ENCODE peak calls at places on chromosome 7, in four cellular contexts. H, Z, F and V are unnamed samples.

GRCh38 chr7:42671627-42672026 is 240.2 kb downstream of the C7orf25 start:
- DNase-seq in F (no peak), Z (no peak), H (peak; percentile 50), V (no peak)

GRCh38 chr7:73770002-73770859 is at the start of gene CLDN3:
- DNase-seq in F (no peak), H (no peak), Z (peak; percentile 48), V (peak; percentile 56)

GRCh38 chr7:128891110-128891941 is 19.2 kb downstream of the KCP start:
- DNase-seq in Z (peak; percentile 50), H (no peak), F (no peak), V (no peak)

GRCh38 chr7:155867280-155867679 is 55.0 kb upstream of the SHH start:
- DNase-seq in Z (no peak), F (no peak), H (no peak), V (no peak)

GRCh38 chr7:119895320-119895719 is 377.7 kb upstream of the KCND2 start:
- DNase-seq in Z (no peak), F (no peak), H (no peak), V (no peak)

GRCh38 chr7:36668080-36668479 is 56.2 kb downstream of the AOAH start:
- DNase-seq in Z (no peak), F (no peak), H (no peak), V (no peak)

GRCh38 chr7:2802082-2802481 is 42.0 kb downstream of the GNA12 start:
- DNase-seq in F (no peak), H (peak; percentile 75), Z (no peak), V (no peak)

GRCh38 chr7:1210321-1210978 is 22.2 kb upstream of the UNCX start:
- DNase-seq in F (no peak), H (peak; percentile 25), Z (no peak), V (no peak)

GRCh38 chr7:131652194-131652593 is 95.8 kb upstream of the PODXL start:
- DNase-seq in H (no peak), F (no peak), Z (peak; percentile 13), V (no peak)

GRCh38 chr7:156460861-156461632 is 179.5 kb upstream of the RNF32 start:
- DNase-seq in F (no peak), H (no peak), Z (no peak), V (no peak)

GRCh38 chr7:94154858-94155257 is 150.7 kb upstream of the BET1 start:
- DNase-seq in H (peak; percentile 21), F (no peak), Z (no peak), V (no peak)

GRCh38 chr7:140640060-140640611 is 477 bp downstream of the DENND2A start:
- DNase-seq in Z (peak; percentile 68), F (peak; percentile 66), H (peak; percentile 59), V (peak; percentile 56)

GRCh38 chr7:90661290-90662151 is 65.4 kb downstream of the CDK14 start:
- DNase-seq in Z (no peak), F (no peak), H (peak; percentile 29), V (no peak)

GRCh38 chr7:1941464-1942025 is 271.5 kb downstream of the ELFN1 start:
- DNase-seq in Z (peak; percentile 38), F (no peak), H (no peak), V (no peak)

GRCh38 chr7:80210400-80210799 is 75.8 kb downstream of the GNAI1 start:
- DNase-seq in H (peak; percentile 82), Z (no peak), F (no peak), V (no peak)

GRCh38 chr7:3722396-3722846 is 421.4 kb downstream of the SDK1 start:
- DNase-seq in H (peak; percentile 54), Z (peak; percentile 57), F (no peak), V (no peak)

GRCh38 chr7:69992938-69993337 is 394.7 kb downstream of the AUTS2 start:
- DNase-seq in H (no peak), F (no peak), Z (no peak), V (peak; percentile 31)

GRCh38 chr7:80275192-80275605 is 140.6 kb downstream of the GNAI1 start:
- DNase-seq in F (no peak), Z (no peak), H (no peak), V (no peak)

GRCh38 chr7:68186072-68186471 is 1189.4 kb downstream of the TYW1 start:
- DNase-seq in Z (no peak), F (no peak), H (no peak), V (no peak)

GRCh38 chr7:55510621-55511020 is 61.7 kb downstream of the VOPP1 start:
- DNase-seq in H (no peak), F (no peak), Z (no peak), V (no peak)

GRCh38 chr7:54292171-54292925 is 249.8 kb upstream of the VSTM2A start:
- DNase-seq in F (no peak), H (no peak), Z (no peak), V (no peak)

GRCh38 chr7:94395141-94396041 is 696 bp downstream of the COL1A2 start:
- DNase-seq in H (peak; percentile 96), Z (no peak), F (peak; percentile 58), V (peak; percentile 80)

GRCh38 chr7:106111671-106112117 is 418 bp downstream of the SYPL1 start:
- DNase-seq in F (peak; percentile 68), Z (peak; percentile 90), H (peak; percentile 72), V (peak; percentile 63)

GRCh38 chr7:123628829-123629228 is 26.8 kb upstream of the LMOD2 start:
- DNase-seq in H (no peak), Z (no peak), F (no peak), V (no peak)

GRCh38 chr7:95398155-95398940 is 2.2 kb upstream of the PON3 start:
- DNase-seq in H (no peak), Z (no peak), F (no peak), V (no peak)
- TF ChIP-seq CTCF in H (no peak), Z (no peak), F (no peak), V (no peak)

DNA sequence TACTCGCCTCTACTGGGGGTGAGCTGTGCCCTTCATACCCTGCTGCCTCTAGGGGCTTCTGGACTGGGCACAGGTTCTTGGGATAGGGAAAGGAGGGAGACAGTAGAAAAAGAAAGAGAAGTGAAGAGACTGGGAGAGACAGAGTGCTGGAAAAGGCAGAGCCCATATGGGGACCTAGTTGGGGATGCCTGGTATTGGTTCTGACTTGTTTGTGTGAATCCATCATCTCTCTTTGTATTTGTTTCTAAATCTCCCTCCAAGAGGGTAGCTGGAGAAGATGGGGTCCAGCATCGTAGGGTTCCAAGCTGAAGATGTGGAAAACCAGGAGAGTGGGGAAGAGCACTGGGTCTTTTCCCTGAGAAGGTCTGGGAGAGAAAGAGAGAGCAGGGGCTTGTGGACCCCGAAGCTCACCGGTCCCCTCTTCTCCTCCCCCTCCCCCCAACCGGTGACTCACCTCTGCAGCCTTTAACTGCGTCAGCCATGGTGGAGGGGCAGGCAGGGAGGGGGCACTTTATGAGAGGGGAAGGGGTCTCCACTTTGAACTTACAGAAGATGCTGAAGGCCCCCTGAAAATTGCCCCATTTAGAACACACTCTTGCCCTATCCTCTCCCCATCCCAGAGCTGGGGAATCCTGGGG is 3.2 kb upstream of the VGF start:
- DNase-seq in F (no peak), Z (no peak), H (no peak), V (no peak)
- TF ChIP-seq CTCF in F (no peak), Z (no peak), H (no peak), V (no peak)

GRCh38 chr7:142523821-142524460 is 225.3 kb upstream of the PRSS1 start:
- DNase-seq in F (no peak), Z (no peak), H (peak; percentile 39), V (no peak)
- TF ChIP-seq CTCF in F (no peak), Z (no peak), H (peak; percentile 46), V (no peak)

GRCh38 chr7:19623676-19624075 is 85.2 kb downstream of the POLR1F start:
- DNase-seq in H (peak; percentile 33), F (no peak), Z (no peak), V (no peak)
- TF ChIP-seq CTCF in H (no peak), F (no peak), Z (no peak), V (no peak)

GRCh38 chr7:95545007-95545615 is 51.2 kb downstream of the PDK4 start:
- DNase-seq in H (peak; percentile 91), Z (no peak), F (peak; percentile 50), V (no peak)
- TF ChIP-seq CTCF in H (peak; percentile 86), Z (peak; percentile 71), F (peak; percentile 57), V (peak; percentile 41)

GRCh38 chr7:51127618-51127904 is 189.0 kb downstream of the COBL start:
- DNase-seq in H (no peak), F (no peak), Z (no peak), V (no peak)

GRCh38 chr7:51124321-51124720 is 192.3 kb downstream of the COBL start:
- DNase-seq in F (no peak), H (no peak), Z (no peak), V (no peak)

GRCh38 chr7:51126813-51127617 is 189.6 kb downstream of the COBL start:
- DNase-seq in Z (no peak), F (no peak), H (no peak), V (no peak)

GRCh38 chr7:51128545-51129466 is 187.8 kb downstream of the COBL start:
- DNase-seq in Z (no peak), F (no peak), H (no peak), V (no peak)

GRCh38 chr7:51126324-51126723 is 190.3 kb downstream of the COBL start:
- DNase-seq in F (no peak), H (no peak), Z (no peak), V (no peak)
- TF ChIP-seq CTCF in F (no peak), H (no peak), Z (no peak), V (no peak)

GRCh38 chr7:139133335-139134139 is 24.0 kb upstream of the ZC3HAV1 start:
- DNase-seq in H (peak; percentile 90), Z (peak; percentile 91), F (peak; percentile 74), V (peak; percentile 75)
- TF ChIP-seq CTCF in H (no peak), Z (no peak), F (no peak), V (no peak)

GRCh38 chr7:142228681-142229080 is 29.2 kb downstream of the PRSS58 start:
- DNase-seq in Z (no peak), H (no peak), F (no peak), V (no peak)

GRCh38 chr7:142231716-142232115 is 26.1 kb downstream of the PRSS58 start:
- DNase-seq in F (no peak), H (peak; percentile 2), Z (no peak), V (no peak)
- TF ChIP-seq CTCF in F (no peak), H (no peak), Z (no peak), V (no peak)

DNA sequence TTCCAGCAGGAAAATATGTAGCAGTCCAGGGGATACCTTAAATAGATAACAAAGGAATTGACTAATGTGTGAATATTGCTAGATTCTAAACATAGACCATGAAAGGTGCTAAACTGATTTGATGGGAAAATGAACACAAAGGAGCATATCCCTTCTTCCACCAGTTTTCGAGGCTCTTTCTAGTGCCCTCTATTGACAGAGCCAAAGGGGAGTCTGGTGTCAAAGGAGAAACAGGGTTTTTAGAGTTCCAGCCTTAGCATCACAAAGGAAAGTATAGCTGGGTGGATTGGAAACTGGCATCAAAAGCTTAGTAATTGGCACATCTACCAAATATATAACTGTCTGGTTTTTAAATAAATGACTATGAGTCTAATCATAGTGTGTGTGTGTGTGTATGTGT is 636.8 kb downstream of the ETV1 start:
- DNase-seq in Z (no peak), F (no peak), H (no peak), V (no peak)
- TF ChIP-seq CTCF in Z (no peak), F (no peak), H (no peak), V (no peak)